ENCODE peak calls at places on chromosomes 12 and 14, in ten cellular contexts. One of them, this sample, is unnamed.

GRCh38 chr12:60335765-60336164 is 739.9 kb downstream of the SLC16A7 start:
- DNase-seq in transverse colon: no peak
- DNase-seq in breast epithelium: no peak
- DNase-seq in lower leg skin: no peak
- DNase-seq in IMR-90: peak
- DNase-seq in A549: peak
- DNase-seq in adrenal gland: no peak
- DNase-seq in body of pancreas: no peak
- DNase-seq in uterus: no peak
- DNase-seq in sigmoid colon: no peak
- DNase-seq in this sample: no peak

GRCh38 chr14:34103176-34103575 is 152.3 kb upstream of the EGLN3 start:
- DNase-seq in lower leg skin: no peak
- DNase-seq in sigmoid colon: no peak
- DNase-seq in A549: no peak
- DNase-seq in breast epithelium: no peak
- DNase-seq in IMR-90: no peak
- DNase-seq in adrenal gland: no peak
- DNase-seq in transverse colon: no peak
- DNase-seq in uterus: no peak
- DNase-seq in body of pancreas: no peak
- DNase-seq in this sample: no peak

GRCh38 chr12:100955139-100955538 is 160.6 kb downstream of the ANO4 start:
- DNase-seq in uterus: no peak
- DNase-seq in IMR-90: peak
- DNase-seq in adrenal gland: peak
- DNase-seq in breast epithelium: no peak
- DNase-seq in sigmoid colon: no peak
- DNase-seq in transverse colon: no peak
- DNase-seq in lower leg skin: no peak
- DNase-seq in body of pancreas: no peak
- DNase-seq in A549: no peak
- DNase-seq in this sample: no peak

GRCh38 chr14:99480856-99481744 is at the start of the genes CCNK and SETD3:
- DNase-seq in IMR-90: peak
- DNase-seq in transverse colon: peak
- DNase-seq in uterus: peak
- DNase-seq in body of pancreas: peak
- DNase-seq in adrenal gland: peak
- DNase-seq in A549: peak
- DNase-seq in sigmoid colon: peak
- DNase-seq in lower leg skin: peak
- DNase-seq in breast epithelium: peak
- DNase-seq in this sample: peak

GRCh38 chr12:70557583-70558263 is 79.5 kb downstream of the PTPRB start:
- DNase-seq in A549: no peak
- DNase-seq in IMR-90: no peak
- DNase-seq in sigmoid colon: no peak
- DNase-seq in uterus: no peak
- DNase-seq in breast epithelium: no peak
- DNase-seq in lower leg skin: no peak
- DNase-seq in transverse colon: no peak
- DNase-seq in adrenal gland: no peak
- DNase-seq in body of pancreas: no peak
- DNase-seq in this sample: no peak

GRCh38 chr14:37254411-37254947 is 56.7 kb downstream of the MIPOL1 start:
- DNase-seq in sigmoid colon: no peak
- DNase-seq in A549: no peak
- DNase-seq in uterus: no peak
- DNase-seq in transverse colon: no peak
- DNase-seq in lower leg skin: no peak
- DNase-seq in adrenal gland: no peak
- DNase-seq in IMR-90: no peak
- DNase-seq in breast epithelium: no peak
- DNase-seq in body of pancreas: no peak
- DNase-seq in this sample: no peak

GRCh38 chr14:104821971-104822608 is 21.2 kb downstream of the ZBTB42 start:
- DNase-seq in body of pancreas: no peak
- DNase-seq in transverse colon: no peak
- DNase-seq in A549: no peak
- DNase-seq in sigmoid colon: peak
- DNase-seq in breast epithelium: peak
- DNase-seq in IMR-90: no peak
- DNase-seq in lower leg skin: no peak
- DNase-seq in uterus: no peak
- DNase-seq in adrenal gland: no peak
- DNase-seq in this sample: no peak

GRCh38 chr14:81132492-81132891 is 88.3 kb downstream of the GTF2A1 start:
- DNase-seq in A549: no peak
- DNase-seq in transverse colon: no peak
- DNase-seq in sigmoid colon: no peak
- DNase-seq in adrenal gland: no peak
- DNase-seq in lower leg skin: no peak
- DNase-seq in breast epithelium: no peak
- DNase-seq in IMR-90: no peak
- DNase-seq in body of pancreas: no peak
- DNase-seq in uterus: no peak
- DNase-seq in this sample: no peak

GRCh38 chr12:89999699-90000505 is 291.3 kb upstream of the ATP2B1 start:
- DNase-seq in adrenal gland: no peak
- DNase-seq in sigmoid colon: no peak
- DNase-seq in breast epithelium: no peak
- DNase-seq in lower leg skin: no peak
- DNase-seq in transverse colon: no peak
- DNase-seq in uterus: no peak
- DNase-seq in IMR-90: peak
- DNase-seq in A549: no peak
- DNase-seq in body of pancreas: no peak
- DNase-seq in this sample: no peak

GRCh38 chr12:6493580-6494350 is at the start of gene NCAPD2:
- DNase-seq in breast epithelium: peak
- DNase-seq in A549: peak
- DNase-seq in sigmoid colon: peak
- DNase-seq in transverse colon: peak
- DNase-seq in IMR-90: peak
- DNase-seq in adrenal gland: peak
- DNase-seq in uterus: peak
- DNase-seq in lower leg skin: peak
- DNase-seq in body of pancreas: peak
- DNase-seq in this sample: peak
- TF ChIP-seq POLR2A in breast epithelium: no peak
- TF ChIP-seq POLR2A in A549: peak
- TF ChIP-seq POLR2A in sigmoid colon: no peak
- TF ChIP-seq POLR2A in transverse colon: peak
- TF ChIP-seq POLR2A in IMR-90: peak
- TF ChIP-seq POLR2A in adrenal gland: no peak
- TF ChIP-seq POLR2A in uterus: no peak
- TF ChIP-seq POLR2A in lower leg skin: no peak
- TF ChIP-seq POLR2A in body of pancreas: peak
- TF ChIP-seq POLR2A in this sample: peak

GRCh38 chr12:53451661-53452158 is at the start of gene PCBP2:
- DNase-seq in A549: peak
- DNase-seq in body of pancreas: peak
- DNase-seq in IMR-90: peak
- DNase-seq in breast epithelium: peak
- DNase-seq in uterus: peak
- DNase-seq in transverse colon: peak
- DNase-seq in sigmoid colon: peak
- DNase-seq in adrenal gland: peak
- DNase-seq in lower leg skin: peak
- DNase-seq in this sample: peak
- TF ChIP-seq POLR2A in A549: peak
- TF ChIP-seq POLR2A in body of pancreas: peak
- TF ChIP-seq POLR2A in IMR-90: peak
- TF ChIP-seq POLR2A in breast epithelium: no peak
- TF ChIP-seq POLR2A in uterus: peak
- TF ChIP-seq POLR2A in transverse colon: peak
- TF ChIP-seq POLR2A in sigmoid colon: peak
- TF ChIP-seq POLR2A in adrenal gland: peak
- TF ChIP-seq POLR2A in lower leg skin: peak
- TF ChIP-seq POLR2A in this sample: peak

DNA sequence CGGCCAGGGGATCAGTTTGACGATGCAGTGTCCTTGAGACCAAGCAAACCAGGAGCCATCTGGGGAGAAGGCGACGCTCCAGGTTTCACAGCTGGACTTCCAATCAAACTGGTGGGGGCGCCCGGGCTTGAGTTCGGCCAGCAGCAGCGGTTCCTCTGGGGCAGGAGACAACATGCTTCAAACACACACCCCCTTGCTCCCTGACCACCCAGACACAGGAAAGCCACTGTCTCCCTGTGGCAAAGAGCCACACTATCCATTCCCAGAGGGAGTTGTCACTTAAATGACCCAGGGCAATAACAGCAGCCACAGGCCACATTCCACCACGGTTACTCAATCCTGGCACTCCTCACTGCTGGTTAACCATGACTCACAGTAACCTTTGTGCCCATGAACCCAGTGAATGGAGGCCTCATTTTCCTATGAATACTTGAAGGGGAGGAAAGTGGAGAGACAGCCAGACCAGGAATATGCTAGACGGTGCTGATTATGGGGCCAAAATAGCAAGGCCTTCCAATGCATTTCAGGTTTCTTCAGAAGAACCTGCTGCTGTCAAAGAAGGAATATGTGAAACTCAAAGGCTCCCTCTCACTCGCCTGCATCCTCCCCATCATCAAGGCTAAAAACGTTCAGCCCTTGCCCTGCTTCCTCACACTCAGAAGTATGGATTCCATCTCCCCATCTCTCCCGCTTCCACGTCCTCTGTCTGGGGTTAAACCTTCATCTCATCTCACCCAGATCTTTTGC is 8.5 kb downstream of the WSB2 start:
- DNase-seq in sigmoid colon: peak
- DNase-seq in IMR-90: peak
- DNase-seq in adrenal gland: peak
- DNase-seq in transverse colon: peak
- DNase-seq in uterus: peak
- DNase-seq in A549: peak
- DNase-seq in body of pancreas: peak
- DNase-seq in lower leg skin: peak
- DNase-seq in breast epithelium: peak
- DNase-seq in this sample: no peak
- TF ChIP-seq POLR2A in sigmoid colon: no peak
- TF ChIP-seq POLR2A in IMR-90: no peak
- TF ChIP-seq POLR2A in adrenal gland: no peak
- TF ChIP-seq POLR2A in transverse colon: peak
- TF ChIP-seq POLR2A in uterus: no peak
- TF ChIP-seq POLR2A in A549: no peak
- TF ChIP-seq POLR2A in body of pancreas: peak
- TF ChIP-seq POLR2A in lower leg skin: no peak
- TF ChIP-seq POLR2A in breast epithelium: no peak
- TF ChIP-seq POLR2A in this sample: no peak

DNA sequence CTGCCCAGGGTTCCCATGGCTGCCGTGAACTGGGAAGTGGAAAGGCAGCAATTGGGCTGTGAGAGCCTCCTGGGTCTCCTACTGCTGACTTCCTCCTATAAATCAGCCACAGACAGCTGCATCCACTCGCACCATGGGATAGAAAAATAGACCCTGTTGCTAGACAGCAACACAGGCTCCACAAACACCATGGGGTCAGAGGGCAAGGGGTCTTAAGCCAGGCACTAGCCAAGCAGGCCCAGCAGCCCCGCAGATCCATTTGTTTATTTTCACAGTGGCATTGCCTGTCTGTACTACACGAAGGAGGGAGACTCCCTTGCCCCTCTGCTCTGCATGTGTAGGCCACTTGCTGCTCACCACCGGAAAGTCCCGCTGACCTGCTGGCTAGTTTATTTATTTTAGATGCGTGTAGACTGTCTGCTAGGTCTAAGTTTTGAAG is 139.8 kb downstream of the DACT1 start:
- DNase-seq in sigmoid colon: no peak
- DNase-seq in breast epithelium: no peak
- DNase-seq in IMR-90: peak
- DNase-seq in adrenal gland: no peak
- DNase-seq in uterus: no peak
- DNase-seq in body of pancreas: no peak
- DNase-seq in A549: no peak
- DNase-seq in transverse colon: no peak
- DNase-seq in lower leg skin: no peak
- DNase-seq in this sample: no peak
- TF ChIP-seq POLR2A in sigmoid colon: no peak
- TF ChIP-seq POLR2A in breast epithelium: no peak
- TF ChIP-seq POLR2A in IMR-90: no peak
- TF ChIP-seq POLR2A in adrenal gland: no peak
- TF ChIP-seq POLR2A in uterus: no peak
- TF ChIP-seq POLR2A in body of pancreas: no peak
- TF ChIP-seq POLR2A in A549: no peak
- TF ChIP-seq POLR2A in transverse colon: no peak
- TF ChIP-seq POLR2A in lower leg skin: no peak
- TF ChIP-seq POLR2A in this sample: no peak

GRCh38 chr14:102087762-102088011 is 843 bp upstream of the HSP90AA1 start:
- DNase-seq in lower leg skin: no peak
- DNase-seq in sigmoid colon: no peak
- DNase-seq in transverse colon: no peak
- DNase-seq in uterus: no peak
- DNase-seq in adrenal gland: no peak
- DNase-seq in body of pancreas: no peak
- DNase-seq in IMR-90: no peak
- DNase-seq in breast epithelium: no peak
- DNase-seq in A549: no peak
- DNase-seq in this sample: no peak

GRCh38 chr14:102084931-102085330 is 1.9 kb downstream of the HSP90AA1 start:
- DNase-seq in A549: no peak
- DNase-seq in uterus: no peak
- DNase-seq in breast epithelium: no peak
- DNase-seq in transverse colon: no peak
- DNase-seq in IMR-90: no peak
- DNase-seq in lower leg skin: no peak
- DNase-seq in sigmoid colon: no peak
- DNase-seq in adrenal gland: no peak
- DNase-seq in body of pancreas: no peak
- DNase-seq in this sample: peak

GRCh38 chr14:102086346-102086971 is 385 bp downstream of the HSP90AA1 start:
- DNase-seq in IMR-90: peak
- DNase-seq in breast epithelium: no peak
- DNase-seq in lower leg skin: peak
- DNase-seq in sigmoid colon: peak
- DNase-seq in adrenal gland: peak
- DNase-seq in A549: peak
- DNase-seq in body of pancreas: peak
- DNase-seq in transverse colon: peak
- DNase-seq in uterus: peak
- DNase-seq in this sample: peak

GRCh38 chr14:102086972-102087761 is at the start of gene HSP90AA1:
- DNase-seq in A549: peak
- DNase-seq in breast epithelium: peak
- DNase-seq in adrenal gland: peak
- DNase-seq in transverse colon: peak
- DNase-seq in body of pancreas: peak
- DNase-seq in IMR-90: peak
- DNase-seq in sigmoid colon: peak
- DNase-seq in uterus: peak
- DNase-seq in lower leg skin: peak
- DNase-seq in this sample: peak

DNA sequence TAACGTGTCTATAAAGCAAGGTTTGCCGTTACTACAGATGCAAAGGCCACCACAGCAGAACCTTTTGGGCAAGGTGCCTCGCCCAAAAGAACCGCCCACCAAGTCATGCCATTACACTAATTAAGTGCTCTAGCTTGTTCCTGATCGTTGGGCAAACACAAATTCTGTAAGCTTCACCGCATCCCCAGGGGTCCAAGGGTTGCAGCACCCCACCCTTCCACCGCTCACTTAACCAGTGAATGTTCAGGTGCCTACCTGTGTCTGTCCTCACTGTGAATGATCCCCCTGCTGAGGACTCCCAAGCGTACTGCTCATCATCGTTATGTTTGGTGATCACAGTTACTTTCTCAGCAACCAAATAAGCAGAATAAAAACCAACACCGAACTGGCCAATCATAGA is 1.3 kb downstream of the HSP90AA1 start:
- DNase-seq in IMR-90: no peak
- DNase-seq in sigmoid colon: no peak
- DNase-seq in breast epithelium: no peak
- DNase-seq in uterus: no peak
- DNase-seq in A549: no peak
- DNase-seq in adrenal gland: no peak
- DNase-seq in lower leg skin: no peak
- DNase-seq in body of pancreas: no peak
- DNase-seq in transverse colon: peak
- DNase-seq in this sample: peak
- TF ChIP-seq POLR2A in IMR-90: peak
- TF ChIP-seq POLR2A in sigmoid colon: no peak
- TF ChIP-seq POLR2A in breast epithelium: no peak
- TF ChIP-seq POLR2A in uterus: no peak
- TF ChIP-seq POLR2A in A549: no peak
- TF ChIP-seq POLR2A in adrenal gland: no peak
- TF ChIP-seq POLR2A in lower leg skin: no peak
- TF ChIP-seq POLR2A in body of pancreas: peak
- TF ChIP-seq POLR2A in transverse colon: no peak
- TF ChIP-seq POLR2A in this sample: no peak

This sample was measured in erythroblast.